ENCODE peak calls at places on chromosomes 2 and 18, in eight cellular contexts. One of them, this sample, is unnamed.

GRCh38 chr2:98901291-98901690 is 34.7 kb downstream of the CRACDL start:
- DNase-seq in heart right ventricle: no peak
- DNase-seq in mammary epithelial cell: no peak
- DNase-seq in AG04450: no peak
- DNase-seq in gastrocnemius medialis: no peak
- DNase-seq in breast epithelium: peak
- DNase-seq in lung: no peak
- DNase-seq in CD4-positive, alpha-beta memory T cell: no peak
- DNase-seq in this sample: no peak

GRCh38 chr2:201180010-201180409 is 2.9 kb upstream of the CASP10 start:
- DNase-seq in heart right ventricle: no peak
- DNase-seq in mammary epithelial cell: no peak
- DNase-seq in AG04450: no peak
- DNase-seq in gastrocnemius medialis: no peak
- DNase-seq in breast epithelium: no peak
- DNase-seq in lung: no peak
- DNase-seq in CD4-positive, alpha-beta memory T cell: no peak
- DNase-seq in this sample: no peak

GRCh38 chr2:205768815-205769493 is 86.7 kb downstream of the NRP2 start:
- DNase-seq in heart right ventricle: no peak
- DNase-seq in mammary epithelial cell: peak
- DNase-seq in AG04450: no peak
- DNase-seq in gastrocnemius medialis: no peak
- DNase-seq in breast epithelium: no peak
- DNase-seq in lung: no peak
- DNase-seq in CD4-positive, alpha-beta memory T cell: no peak
- DNase-seq in this sample: no peak

GRCh38 chr2:28333606-28334526 is 58.8 kb upstream of the FOSL2 start:
- DNase-seq in heart right ventricle: peak
- DNase-seq in mammary epithelial cell: no peak
- DNase-seq in AG04450: no peak
- DNase-seq in gastrocnemius medialis: peak
- DNase-seq in breast epithelium: no peak
- DNase-seq in lung: no peak
- DNase-seq in CD4-positive, alpha-beta memory T cell: no peak
- DNase-seq in this sample: no peak

GRCh38 chr18:72235422-72235821 is 308.7 kb downstream of the CBLN2 start:
- DNase-seq in heart right ventricle: no peak
- DNase-seq in mammary epithelial cell: no peak
- DNase-seq in AG04450: no peak
- DNase-seq in gastrocnemius medialis: no peak
- DNase-seq in breast epithelium: no peak
- DNase-seq in lung: no peak
- DNase-seq in CD4-positive, alpha-beta memory T cell: no peak
- DNase-seq in this sample: no peak

GRCh38 chr2:200308001-200308400 is 1.5 kb downstream of the SPATS2L start:
- DNase-seq in heart right ventricle: no peak
- DNase-seq in mammary epithelial cell: peak
- DNase-seq in AG04450: no peak
- DNase-seq in gastrocnemius medialis: no peak
- DNase-seq in breast epithelium: no peak
- DNase-seq in lung: no peak
- DNase-seq in CD4-positive, alpha-beta memory T cell: no peak
- DNase-seq in this sample: no peak

GRCh38 chr18:6951336-6952090 is 166.1 kb downstream of the LAMA1 start:
- DNase-seq in heart right ventricle: no peak
- DNase-seq in mammary epithelial cell: no peak
- DNase-seq in AG04450: no peak
- DNase-seq in gastrocnemius medialis: no peak
- DNase-seq in breast epithelium: no peak
- DNase-seq in lung: no peak
- DNase-seq in CD4-positive, alpha-beta memory T cell: no peak
- DNase-seq in this sample: no peak

GRCh38 chr2:112033600-112033999 is 21.5 kb upstream of the TMEM87B start:
- DNase-seq in heart right ventricle: no peak
- DNase-seq in mammary epithelial cell: peak
- DNase-seq in AG04450: no peak
- DNase-seq in gastrocnemius medialis: no peak
- DNase-seq in breast epithelium: no peak
- DNase-seq in lung: no peak
- DNase-seq in CD4-positive, alpha-beta memory T cell: no peak
- DNase-seq in this sample: no peak

GRCh38 chr2:167289651-167290410 is 401.6 kb downstream of the XIRP2 start:
- DNase-seq in heart right ventricle: no peak
- DNase-seq in mammary epithelial cell: no peak
- DNase-seq in AG04450: no peak
- DNase-seq in gastrocnemius medialis: no peak
- DNase-seq in breast epithelium: no peak
- DNase-seq in lung: no peak
- DNase-seq in CD4-positive, alpha-beta memory T cell: no peak
- DNase-seq in this sample: no peak

GRCh38 chr2:168611091-168611490 is 155.0 kb downstream of the CERS6 start:
- DNase-seq in heart right ventricle: no peak
- DNase-seq in mammary epithelial cell: no peak
- DNase-seq in AG04450: no peak
- DNase-seq in gastrocnemius medialis: no peak
- DNase-seq in breast epithelium: no peak
- DNase-seq in lung: no peak
- DNase-seq in CD4-positive, alpha-beta memory T cell: no peak
- DNase-seq in this sample: no peak

GRCh38 chr2:10918661-10919414 is 7.1 kb downstream of the KCNF1 start:
- DNase-seq in heart right ventricle: peak
- DNase-seq in mammary epithelial cell: no peak
- DNase-seq in AG04450: no peak
- DNase-seq in gastrocnemius medialis: no peak
- DNase-seq in breast epithelium: no peak
- DNase-seq in lung: no peak
- DNase-seq in CD4-positive, alpha-beta memory T cell: no peak
- DNase-seq in this sample: no peak

GRCh38 chr2:18378020-18378653 is 182.3 kb downstream of the RDH14 start:
- DNase-seq in heart right ventricle: no peak
- DNase-seq in mammary epithelial cell: peak
- DNase-seq in AG04450: no peak
- DNase-seq in gastrocnemius medialis: no peak
- DNase-seq in breast epithelium: no peak
- DNase-seq in lung: no peak
- DNase-seq in CD4-positive, alpha-beta memory T cell: peak
- DNase-seq in this sample: no peak

GRCh38 chr2:31812051-31812798 is 198.6 kb downstream of the MEMO1 start:
- DNase-seq in heart right ventricle: no peak
- DNase-seq in mammary epithelial cell: peak
- DNase-seq in AG04450: no peak
- DNase-seq in gastrocnemius medialis: peak
- DNase-seq in breast epithelium: no peak
- DNase-seq in lung: no peak
- DNase-seq in CD4-positive, alpha-beta memory T cell: peak
- DNase-seq in this sample: no peak

GRCh38 chr2:39218401-39218800 is 25.4 kb downstream of the CDKL4 start:
- DNase-seq in heart right ventricle: no peak
- DNase-seq in mammary epithelial cell: no peak
- DNase-seq in AG04450: no peak
- DNase-seq in gastrocnemius medialis: no peak
- DNase-seq in breast epithelium: no peak
- DNase-seq in lung: no peak
- DNase-seq in CD4-positive, alpha-beta memory T cell: no peak
- DNase-seq in this sample: no peak

GRCh38 chr2:68388772-68389171 is 23.7 kb downstream of the PLEK start:
- DNase-seq in heart right ventricle: no peak
- DNase-seq in mammary epithelial cell: no peak
- DNase-seq in AG04450: no peak
- DNase-seq in gastrocnemius medialis: no peak
- DNase-seq in breast epithelium: no peak
- DNase-seq in lung: no peak
- DNase-seq in CD4-positive, alpha-beta memory T cell: no peak
- DNase-seq in this sample: no peak

GRCh38 chr2:62996534-62997186 is 54.0 kb upstream of the OTX1 start:
- DNase-seq in heart right ventricle: no peak
- DNase-seq in mammary epithelial cell: no peak
- DNase-seq in AG04450: no peak
- DNase-seq in gastrocnemius medialis: no peak
- DNase-seq in breast epithelium: no peak
- DNase-seq in lung: no peak
- DNase-seq in CD4-positive, alpha-beta memory T cell: no peak
- DNase-seq in this sample: no peak
- H3K4me3 ChIP-seq in heart right ventricle: no peak
- H3K4me3 ChIP-seq in mammary epithelial cell: no peak
- H3K4me3 ChIP-seq in AG04450: no peak
- H3K4me3 ChIP-seq in gastrocnemius medialis: no peak
- H3K4me3 ChIP-seq in breast epithelium: no peak
- H3K4me3 ChIP-seq in lung: no peak
- H3K4me3 ChIP-seq in CD4-positive, alpha-beta memory T cell: no peak
- H3K4me3 ChIP-seq in this sample: no peak

DNA sequence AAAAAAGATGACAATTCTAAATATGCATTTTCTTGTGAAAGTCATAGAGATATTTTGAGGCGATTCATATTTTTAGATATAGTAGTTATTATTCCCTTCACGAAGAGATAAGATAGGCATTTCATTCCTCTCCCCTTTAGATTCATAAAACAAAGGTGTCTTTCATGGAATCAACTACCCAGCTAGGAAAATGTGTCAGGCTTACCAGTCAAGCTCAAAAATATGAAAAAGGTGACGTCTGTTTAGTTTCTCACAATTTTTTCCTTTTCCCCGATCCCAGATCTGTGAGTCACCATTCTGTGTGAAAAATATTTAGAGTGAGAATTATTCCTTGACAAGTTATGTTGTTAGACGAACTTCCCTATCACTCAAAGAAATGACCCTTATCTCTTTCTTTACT is 95.4 kb upstream of the FN1 start:
- DNase-seq in heart right ventricle: no peak
- DNase-seq in mammary epithelial cell: peak
- DNase-seq in AG04450: no peak
- DNase-seq in gastrocnemius medialis: no peak
- DNase-seq in breast epithelium: no peak
- DNase-seq in lung: no peak
- DNase-seq in CD4-positive, alpha-beta memory T cell: no peak
- DNase-seq in this sample: no peak
- H3K27ac ChIP-seq in heart right ventricle: peak
- H3K27ac ChIP-seq in mammary epithelial cell: peak
- H3K27ac ChIP-seq in AG04450: no peak
- H3K27ac ChIP-seq in gastrocnemius medialis: no peak
- H3K27ac ChIP-seq in breast epithelium: no peak
- H3K27ac ChIP-seq in lung: no peak
- H3K27ac ChIP-seq in CD4-positive, alpha-beta memory T cell: no peak
- H3K27ac ChIP-seq in this sample: no peak

GRCh38 chr2:100405403-100406119 is 11.9 kb downstream of the CHST10 start:
- DNase-seq in heart right ventricle: no peak
- DNase-seq in mammary epithelial cell: no peak
- DNase-seq in AG04450: no peak
- DNase-seq in gastrocnemius medialis: no peak
- DNase-seq in breast epithelium: no peak
- DNase-seq in lung: no peak
- DNase-seq in CD4-positive, alpha-beta memory T cell: no peak
- DNase-seq in this sample: no peak
- H3K4me3 ChIP-seq in heart right ventricle: no peak
- H3K4me3 ChIP-seq in mammary epithelial cell: no peak
- H3K4me3 ChIP-seq in AG04450: no peak
- H3K4me3 ChIP-seq in gastrocnemius medialis: no peak
- H3K4me3 ChIP-seq in breast epithelium: no peak
- H3K4me3 ChIP-seq in lung: no peak
- H3K4me3 ChIP-seq in CD4-positive, alpha-beta memory T cell: no peak
- H3K4me3 ChIP-seq in this sample: no peak

GRCh38 chr2:36449213-36449612 is 93.6 kb downstream of the CRIM1 start:
- DNase-seq in heart right ventricle: no peak
- DNase-seq in mammary epithelial cell: no peak
- DNase-seq in AG04450: no peak
- DNase-seq in gastrocnemius medialis: no peak
- DNase-seq in breast epithelium: no peak
- DNase-seq in lung: no peak
- DNase-seq in CD4-positive, alpha-beta memory T cell: no peak
- DNase-seq in this sample: no peak

GRCh38 chr2:36452279-36452678 is 96.7 kb downstream of the CRIM1 start:
- DNase-seq in heart right ventricle: no peak
- DNase-seq in mammary epithelial cell: no peak
- DNase-seq in AG04450: no peak
- DNase-seq in gastrocnemius medialis: no peak
- DNase-seq in breast epithelium: no peak
- DNase-seq in lung: no peak
- DNase-seq in CD4-positive, alpha-beta memory T cell: no peak
- DNase-seq in this sample: no peak

GRCh38 chr2:36451512-36451911 is 95.9 kb downstream of the CRIM1 start:
- DNase-seq in heart right ventricle: no peak
- DNase-seq in mammary epithelial cell: no peak
- DNase-seq in AG04450: no peak
- DNase-seq in gastrocnemius medialis: no peak
- DNase-seq in breast epithelium: no peak
- DNase-seq in lung: no peak
- DNase-seq in CD4-positive, alpha-beta memory T cell: no peak
- DNase-seq in this sample: no peak

GRCh38 chr2:36449943-36450392 is 94.4 kb downstream of the CRIM1 start:
- DNase-seq in heart right ventricle: no peak
- DNase-seq in mammary epithelial cell: no peak
- DNase-seq in AG04450: no peak
- DNase-seq in gastrocnemius medialis: peak
- DNase-seq in breast epithelium: no peak
- DNase-seq in lung: no peak
- DNase-seq in CD4-positive, alpha-beta memory T cell: no peak
- DNase-seq in this sample: no peak

DNA sequence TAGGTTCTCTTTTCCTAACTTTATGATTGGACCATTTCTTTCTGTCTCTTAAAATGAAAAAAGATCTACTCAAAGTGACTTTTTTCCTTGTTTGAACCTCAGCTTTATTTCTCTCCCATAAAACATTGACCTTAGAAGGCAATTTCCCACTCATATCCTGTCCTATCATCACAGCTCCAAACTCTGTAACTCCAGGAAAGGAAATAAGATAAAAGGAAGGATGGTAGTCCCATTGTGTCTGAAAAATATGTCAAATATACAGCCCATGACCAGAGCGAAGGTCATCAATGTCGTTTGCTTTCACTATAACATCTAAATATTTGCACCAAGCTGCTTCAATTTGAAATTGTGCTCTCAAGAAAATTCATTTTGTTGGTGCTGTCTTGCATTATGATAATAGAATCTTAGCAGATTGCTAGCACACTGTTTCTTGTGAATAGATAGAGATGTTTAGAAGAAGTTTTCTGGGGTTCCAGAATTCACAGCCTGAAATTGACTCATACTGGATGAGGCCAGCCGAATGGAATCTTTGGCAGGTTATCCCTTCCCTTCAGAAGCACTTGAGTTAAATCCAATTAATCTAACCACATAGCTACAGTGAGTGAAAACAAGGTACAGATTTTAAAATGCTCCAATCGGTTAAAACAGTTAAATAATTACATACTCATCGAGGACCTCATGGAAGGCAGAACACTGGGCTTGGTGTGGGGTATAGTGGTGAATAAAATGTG is 95.1 kb downstream of the CRIM1 start:
- DNase-seq in heart right ventricle: no peak
- DNase-seq in mammary epithelial cell: peak
- DNase-seq in AG04450: no peak
- DNase-seq in gastrocnemius medialis: no peak
- DNase-seq in breast epithelium: no peak
- DNase-seq in lung: no peak
- DNase-seq in CD4-positive, alpha-beta memory T cell: no peak
- DNase-seq in this sample: no peak
- H3K27ac ChIP-seq in heart right ventricle: peak
- H3K27ac ChIP-seq in mammary epithelial cell: peak
- H3K27ac ChIP-seq in AG04450: peak
- H3K27ac ChIP-seq in gastrocnemius medialis: peak
- H3K27ac ChIP-seq in breast epithelium: peak
- H3K27ac ChIP-seq in lung: no peak
- H3K27ac ChIP-seq in CD4-positive, alpha-beta memory T cell: no peak
- H3K27ac ChIP-seq in this sample: no peak

GRCh38 chr18:3873698-3874495 is 423.9 kb downstream of the TGIF1 start:
- DNase-seq in heart right ventricle: no peak
- DNase-seq in mammary epithelial cell: no peak
- DNase-seq in AG04450: no peak
- DNase-seq in gastrocnemius medialis: no peak
- DNase-seq in breast epithelium: no peak
- DNase-seq in lung: no peak
- DNase-seq in CD4-positive, alpha-beta memory T cell: no peak
- DNase-seq in this sample: no peak
- H3K4me3 ChIP-seq in heart right ventricle: no peak
- H3K4me3 ChIP-seq in mammary epithelial cell: no peak
- H3K4me3 ChIP-seq in AG04450: no peak
- H3K4me3 ChIP-seq in gastrocnemius medialis: no peak
- H3K4me3 ChIP-seq in breast epithelium: no peak
- H3K4me3 ChIP-seq in lung: no peak
- H3K4me3 ChIP-seq in CD4-positive, alpha-beta memory T cell: no peak
- H3K4me3 ChIP-seq in this sample: peak